ENCODE peak calls at places on chromosome 9, in five cellular contexts. H, X, J, B and O are unnamed samples. For H4K20me1, the result is how much of the 10 kb centered on the place peaks cover.

GRCh38 chr9:115651456-115651855 is 502.1 kb upstream of the PAPPA start:
- DNase-seq in H (peak), X (no peak), J (no peak), B (no peak), O (no peak)

GRCh38 chr9:116855881-116856662 is 169.0 kb downstream of the TRIM32 start:
- DNase-seq in H (no peak), X (no peak), J (no peak), B (no peak), O (no peak)

GRCh38 chr9:133125706-133126696 is 5.0 kb upstream of the RALGDS start:
- DNase-seq in H (peak), X (no peak), J (no peak), B (no peak), O (no peak)

GRCh38 chr9:4082948-4083347 is 216.9 kb downstream of the GLIS3 start:
- DNase-seq in H (no peak), X (no peak), J (no peak), B (no peak), O (no peak)

GRCh38 chr9:88006511-88007290 is 32.4 kb upstream of the CDK20 start:
- DNase-seq in H (no peak), X (no peak), J (no peak), B (no peak), O (no peak)

GRCh38 chr9:99264070-99264469 is 42.0 kb downstream of the SEC61B start:
- DNase-seq in H (no peak), X (peak), J (no peak), B (peak), O (no peak)

GRCh38 chr9:127899200-127899943 is at the start of gene ST6GALNAC6:
- DNase-seq in H (peak), X (no peak), J (peak), B (peak), O (peak)

GRCh38 chr9:99852617-99853016 is 30.9 kb downstream of the NR4A3 start:
- DNase-seq in H (no peak), X (no peak), J (peak), B (no peak), O (no peak)

GRCh38 chr9:101582593-101582992 is 12.2 kb downstream of the PPP3R2 start:
- DNase-seq in H (peak), X (no peak), J (no peak), B (no peak), O (no peak)

GRCh38 chr9:89175739-89176360 is 2.8 kb downstream of the SHC3 start:
- DNase-seq in H (no peak), X (no peak), J (no peak), B (no peak), O (no peak)

GRCh38 chr9:86749530-86750275 is 197.6 kb downstream of the GAS1 start:
- DNase-seq in H (peak), X (no peak), J (no peak), B (no peak), O (no peak)

GRCh38 chr9:16367605-16368424 is 502.7 kb downstream of the BNC2 start:
- DNase-seq in H (peak), X (no peak), J (no peak), B (no peak), O (peak)

GRCh38 chr9:36765077-36765390 is 192.3 kb downstream of the MELK start:
- DNase-seq in H (no peak), X (no peak), J (no peak), B (no peak), O (no peak)

GRCh38 chr9:72139233-72139632 is 10.0 kb upstream of the GDA start:
- DNase-seq in H (no peak), X (no peak), J (no peak), B (no peak), O (no peak)

GRCh38 chr9:120177121-120177520 is 402.8 kb downstream of the CDK5RAP2 start:
- DNase-seq in H (no peak), X (no peak), J (no peak), B (no peak), O (peak)

GRCh38 chr9:16309350-16310271 is 560.9 kb downstream of the BNC2 start:
- DNase-seq in H (peak), X (no peak), J (no peak), B (no peak), O (no peak)

GRCh38 chr9:8719833-8720486 is 920.4 kb upstream of the DMAC1 start:
- DNase-seq in H (no peak), X (no peak), J (no peak), B (no peak), O (no peak)

GRCh38 chr9:21031091-21031817 is at the start of gene HACD4:
- DNase-seq in H (peak), X (no peak), J (no peak), B (no peak), O (peak)

GRCh38 chr9:82513976-82514735 is 525.6 kb downstream of the SPATA31D1 start:
- DNase-seq in H (no peak), X (no peak), J (no peak), B (no peak), O (no peak)

GRCh38 chr9:16265671-16266070 is 604.8 kb downstream of the BNC2 start:
- DNase-seq in H (peak), X (no peak), J (no peak), B (no peak), O (no peak)

GRCh38 chr9:130078547-130078946 is 24.8 kb downstream of the GPR107 start:
- DNase-seq in H (no peak), X (no peak), J (no peak), B (no peak), O (no peak)

GRCh38 chr9:14096182-14096922 is 217.6 kb downstream of the NFIB start:
- DNase-seq in H (peak), X (no peak), J (no peak), B (no peak), O (no peak)

GRCh38 chr9:109264865-109265532 is 55.9 kb downstream of the EPB41L4B start:
- DNase-seq in H (no peak), X (no peak), J (no peak), B (no peak), O (no peak)

GRCh38 chr9:35814106-35814840 is 569 bp downstream of the HINT2 start:
- DNase-seq in H (peak), X (no peak), J (peak), B (peak), O (peak)

GRCh38 chr9:2787065-2787464 is 56.8 kb downstream of the PUM3 start:
- DNase-seq in H (peak), X (no peak), J (no peak), B (no peak), O (no peak)

GRCh38 chr9:99142275-99142674 is 37.4 kb downstream of the TGFBR1 start:
- DNase-seq in H (no peak), X (no peak), J (no peak), B (no peak), O (no peak)

GRCh38 chr9:89612566-89613278 is 7.9 kb downstream of the GADD45G start:
- DNase-seq in H (no peak), X (no peak), J (no peak), B (no peak), O (no peak)

GRCh38 chr9:84748112-84748511 is 78.6 kb downstream of the NTRK2 start:
- DNase-seq in H (no peak), X (no peak), J (no peak), B (no peak), O (no peak)

GRCh38 chr9:133814586-133815090 is 76.5 kb upstream of the SARDH start:
- DNase-seq in H (no peak), X (no peak), J (no peak), B (no peak), O (no peak)

GRCh38 chr9:123074627-123075026 is 41.2 kb downstream of the GPR21 start:
- DNase-seq in H (no peak), X (no peak), J (no peak), B (no peak), O (no peak)

GRCh38 chr9:70602364-70603019 is 188.0 kb upstream of the KLF9 start:
- DNase-seq in H (peak), X (peak), J (peak), B (peak), O (peak)

GRCh38 chr9:3035594-3036389 is 191.9 kb upstream of the PUM3 start:
- DNase-seq in H (no peak), X (no peak), J (no peak), B (no peak), O (no peak)

GRCh38 chr9:77215874-77216273 is 38.5 kb downstream of the VPS13A start:
- DNase-seq in H (peak), X (no peak), J (no peak), B (peak), O (no peak)

GRCh38 chr9:82333671-82334070 is 345.1 kb downstream of the SPATA31D1 start:
- DNase-seq in H (peak), X (no peak), J (no peak), B (no peak), O (no peak)

DNA sequence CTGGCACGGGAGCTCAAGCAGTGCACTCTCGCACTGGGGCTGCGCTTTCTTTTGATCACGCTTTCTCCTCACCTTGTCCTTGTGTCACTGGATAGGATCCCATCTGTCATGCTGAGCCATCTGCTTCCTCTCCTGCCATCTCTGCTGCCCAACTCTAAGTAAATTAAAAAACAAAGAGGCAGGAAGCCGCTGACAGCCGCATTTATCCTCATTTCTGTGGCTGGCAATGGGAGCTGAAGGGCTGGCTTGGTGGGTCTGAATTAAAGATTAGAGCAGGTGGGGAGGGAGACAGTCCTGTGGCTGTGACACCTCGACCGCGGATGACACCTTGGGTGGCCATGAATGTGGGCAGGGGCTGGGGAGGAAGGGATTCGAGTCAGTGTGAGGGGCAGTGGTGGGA is 159.2 kb upstream of the ALDH1B1 start:
- DNase-seq in H (no peak), X (no peak), J (no peak), B (no peak), O (no peak)
- H3K4me3 ChIP-seq in H (no peak), X (no peak), J (no peak), B (no peak), O (no peak)

GRCh38 chr9:137305060-137305787 is 3.2 kb upstream of the NRARP start:
- DNase-seq in H (no peak), X (no peak), J (peak), B (peak), O (peak)
- H3K9ac ChIP-seq in H (no peak), X (no peak), J (no peak), B (no peak), O (no peak)

DNA sequence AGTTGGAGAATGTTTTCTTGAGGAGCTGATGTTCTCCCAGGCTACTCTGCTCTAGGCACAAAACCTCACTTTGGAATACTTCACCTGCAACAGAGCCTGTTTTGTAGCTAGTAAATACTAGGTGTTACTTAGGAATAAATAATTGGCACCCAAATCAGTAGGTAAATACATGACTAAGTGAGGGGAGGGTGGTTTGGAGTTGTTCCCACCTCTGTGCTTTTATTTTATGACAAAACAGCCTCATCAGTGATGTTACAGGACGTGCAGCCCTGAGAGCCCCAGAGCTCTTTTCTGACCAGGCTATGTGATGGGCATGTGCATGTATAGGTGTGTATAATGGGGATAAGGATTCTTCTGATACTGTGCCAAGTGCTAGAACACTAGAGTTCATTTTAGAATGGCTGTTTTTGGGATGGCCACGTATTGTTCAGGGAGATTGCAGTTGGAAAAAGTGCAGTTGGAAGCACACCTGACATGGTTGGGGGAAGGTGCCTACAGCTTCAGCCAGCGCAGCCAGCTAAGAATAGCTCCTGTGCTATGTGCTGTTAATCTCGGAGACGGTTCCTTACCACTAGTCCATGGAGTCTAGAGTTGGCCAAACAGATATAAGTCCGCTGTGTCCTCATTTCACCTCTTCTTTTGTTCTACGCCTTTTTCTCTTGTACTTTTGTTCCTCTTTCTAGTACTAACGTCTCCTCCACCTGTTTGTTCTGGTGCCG is 284.8 kb downstream of the FANCC start:
- DNase-seq in H (no peak), X (no peak), J (no peak), B (peak), O (no peak)
- H4K20me1 ChIP-seq in H (half or more), X (under half), J (under half), B (under half), O (under half)

DNA sequence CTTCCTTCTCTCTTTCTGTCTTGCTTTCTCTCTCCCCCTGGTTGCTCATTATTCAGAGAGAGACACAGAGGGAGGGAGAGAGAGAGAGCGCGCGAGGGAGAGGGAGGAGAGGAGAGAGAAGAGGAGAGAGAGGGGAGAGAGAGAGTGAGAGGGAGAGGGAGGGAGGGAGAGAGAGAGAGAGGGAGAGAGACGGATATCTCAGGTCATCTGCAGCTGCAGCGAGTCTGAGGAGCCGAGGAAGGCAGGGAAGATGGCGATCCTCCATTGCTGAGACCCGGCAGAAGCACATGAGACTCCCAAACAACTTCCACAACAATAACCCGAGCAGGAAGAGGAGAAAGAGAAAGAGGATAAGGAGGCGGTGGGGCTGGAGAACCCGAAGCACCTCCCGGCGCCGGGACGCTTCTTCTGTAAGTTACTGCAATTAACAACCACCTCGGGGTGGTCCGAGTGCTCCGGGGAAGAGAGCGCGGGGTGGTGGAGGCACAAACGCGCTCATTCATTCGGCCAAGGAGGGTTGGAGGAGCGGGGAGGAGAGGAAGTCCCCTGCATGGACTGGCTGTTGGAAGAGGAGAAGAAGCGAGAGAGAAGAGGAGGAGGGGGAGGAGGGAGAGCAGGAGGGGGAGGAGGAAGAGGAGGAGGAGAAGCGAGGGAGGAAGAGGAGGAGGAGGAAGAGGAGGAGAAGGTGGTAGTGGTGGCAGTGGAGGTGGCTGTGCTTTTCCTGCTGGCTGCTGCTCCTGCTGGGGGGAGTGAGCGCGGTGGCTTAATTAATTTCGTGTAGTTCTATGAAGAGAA is at the start of gene ZNF462:
- DNase-seq in H (peak), X (no peak), J (peak), B (no peak), O (no peak)
- H3K4me3 ChIP-seq in H (peak), X (peak), J (peak), B (no peak), O (no peak)

GRCh38 chr9:6567140-6567591 is 78.4 kb downstream of the GLDC start:
- DNase-seq in H (peak), X (peak), J (no peak), B (peak), O (no peak)
- H3K9ac ChIP-seq in H (peak), X (peak), J (no peak), B (no peak), O (no peak)

DNA sequence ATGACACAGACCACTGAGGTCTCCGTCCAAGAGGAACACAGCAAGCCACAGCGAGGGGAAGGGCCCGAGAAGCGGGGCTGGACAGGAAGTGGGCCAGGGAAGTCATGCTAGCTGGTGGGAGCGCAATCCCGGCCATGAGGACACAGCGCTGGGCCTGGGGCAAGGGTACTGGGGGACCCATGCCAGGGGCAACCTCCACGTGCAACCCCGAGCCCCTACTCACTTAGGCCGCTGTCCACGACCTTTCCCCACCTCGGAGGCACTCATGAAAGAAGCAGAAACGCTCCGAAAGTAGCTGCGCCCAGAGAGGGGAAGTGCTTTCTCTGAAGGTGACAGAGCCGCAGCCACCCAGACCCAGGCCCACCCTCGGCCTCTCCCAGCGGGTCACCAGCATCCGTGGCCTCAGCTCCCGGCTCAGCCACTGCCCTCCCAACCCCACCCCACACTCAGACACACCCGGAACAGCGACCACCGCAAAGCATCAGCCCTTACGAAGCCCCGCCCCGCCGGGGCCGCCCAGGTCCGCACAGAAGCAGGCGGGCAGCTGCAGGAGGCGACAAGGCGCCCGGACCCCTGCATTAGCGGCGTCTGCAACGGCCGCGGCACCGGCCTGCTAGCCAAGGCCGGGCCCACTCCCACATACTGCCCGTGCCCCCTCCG is 782 bp downstream of the BICD2 start:
- DNase-seq in H (no peak), X (no peak), J (peak), B (peak), O (peak)
- H4K20me1 ChIP-seq in H (half or more), X (under half), J (under half), B (under half), O (under half)

DNA sequence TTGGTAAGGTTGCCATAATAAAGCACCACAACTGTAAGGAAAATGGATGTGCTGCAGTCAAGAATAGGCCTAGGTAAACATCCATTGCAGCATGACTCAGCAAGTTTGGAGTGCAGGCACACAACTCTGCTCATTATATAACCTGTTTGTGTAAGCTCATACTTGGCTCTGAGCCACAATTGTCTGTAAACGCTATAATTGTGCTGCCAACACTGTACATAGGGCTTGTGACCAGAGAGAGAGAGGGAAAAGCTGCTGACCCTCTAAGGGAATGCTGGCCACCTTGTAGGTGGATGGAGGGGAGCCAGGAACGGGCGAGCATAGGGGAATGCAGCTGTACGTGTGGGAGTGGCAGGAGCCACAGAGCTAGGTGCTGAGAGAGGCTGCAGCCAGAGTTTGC is 2186.5 kb upstream of the ACO1 start:
- DNase-seq in H (no peak), X (no peak), J (no peak), B (no peak), O (no peak)
- H3K4me3 ChIP-seq in H (no peak), X (no peak), J (no peak), B (no peak), O (no peak)

GRCh38 chr9:95670122-95670521 is 153.4 kb upstream of the PTCH1 start:
- DNase-seq in H (no peak), X (no peak), J (no peak), B (no peak), O (no peak)
- H3K9ac ChIP-seq in H (no peak), X (no peak), J (no peak), B (no peak), O (no peak)

GRCh38 chr9:137949260-137949659 is 71.7 kb downstream of the CACNA1B start:
- DNase-seq in H (no peak), X (no peak), J (no peak), B (no peak), O (no peak)
- H4K20me1 ChIP-seq in H (under half), X (under half), J (under half), B (under half), O (under half)

DNA sequence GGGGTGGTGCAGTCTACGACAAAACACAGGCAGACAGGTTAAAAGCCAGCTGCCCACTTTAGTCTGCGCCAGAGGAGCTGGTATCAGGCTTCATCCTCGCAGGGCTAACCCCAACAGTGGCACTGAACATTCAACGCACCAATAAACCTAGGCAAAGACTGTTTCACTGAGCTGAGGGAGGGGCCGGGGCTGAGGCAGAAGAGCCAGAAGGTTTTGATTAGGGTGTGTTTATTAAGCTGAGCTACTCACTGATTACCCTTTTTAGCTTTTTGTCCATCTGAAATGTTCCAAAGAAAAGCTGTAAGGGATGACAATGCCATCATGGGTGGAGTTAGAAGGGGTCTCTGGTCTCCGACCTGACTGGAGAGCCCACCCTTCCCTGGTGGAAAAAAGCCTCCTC is 1.4 kb downstream of the ZMYND19 start:
- DNase-seq in H (no peak), X (no peak), J (no peak), B (no peak), O (no peak)
- H3K4me3 ChIP-seq in H (no peak), X (peak), J (peak), B (peak), O (peak)